ENCODE peak calls at places on chromosomes 1 and 21, in nine cellular contexts. M is iris pigment epithelial cell, Z is mesendoderm, D is kidney tubule cell, Q is T-helper 9 cell, K is AG09319, X is H4, F is heart left ventricle, W is C1 segment of cervical spinal cord. J is an unnamed sample.

GRCh38 chr1:203145321-203146041 is 18.0 kb downstream of the ADORA1 start:
- DNase-seq in F (no peak), M (no peak), W (no peak), X (no peak), K (no peak), Z (no peak), D (no peak), Q (no peak), J (no peak)

GRCh38 chr1:93338426-93338825 is 7.3 kb upstream of the DR1 start:
- DNase-seq in M (peak), X (peak), D (peak), Q (no peak), F (no peak), W (no peak), K (no peak), Z (no peak), J (no peak)

GRCh38 chr1:203521071-203521794 is 27.3 kb downstream of the OPTC start:
- DNase-seq in K (no peak), D (no peak), Q (no peak), W (no peak), F (no peak), M (no peak), Z (no peak), X (no peak), J (no peak)

GRCh38 chr1:41432481-41433280 is 51.8 kb downstream of the EDN2 start:
- DNase-seq in D (peak), F (peak), X (peak), Q (peak), W (peak), K (peak), M (peak), Z (peak), J (peak)

GRCh38 chr1:64969305-64970066 is 3.1 kb upstream of the JAK1 start:
- DNase-seq in Q (no peak), F (no peak), K (no peak), D (peak), Z (no peak), X (no peak), W (no peak), M (peak), J (no peak)

GRCh38 chr21:42724226-42724920 is 71.0 kb downstream of the PDE9A start:
- DNase-seq in K (peak), M (peak), Z (no peak), X (peak), W (no peak), D (peak), Q (no peak), F (peak), J (no peak)

GRCh38 chr1:147890177-147890790 is 12.3 kb upstream of the GJA8 start:
- DNase-seq in X (peak), Z (peak), F (peak), D (peak), Q (peak), W (no peak), M (peak), K (no peak), J (peak)

GRCh38 chr21:30502041-30502440 is at the start of gene KRTAP19-5:
- DNase-seq in W (no peak), Q (no peak), F (no peak), X (no peak), K (no peak), M (no peak), Z (no peak), D (no peak), J (no peak)

GRCh38 chr21:42574234-42575027 is 60.8 kb downstream of the SLC37A1 start:
- DNase-seq in Z (no peak), X (no peak), D (no peak), W (no peak), K (no peak), F (peak), Q (no peak), M (peak), J (no peak)

GRCh38 chr1:173853074-173853473 is 14.7 kb downstream of the GAS5 start:
- DNase-seq in M (peak), W (no peak), K (no peak), F (no peak), Z (peak), Q (no peak), D (no peak), X (peak), J (no peak)

GRCh38 chr1:39779821-39780220 is 8.7 kb upstream of the OXCT2 start:
- DNase-seq in D (no peak), Z (no peak), Q (no peak), X (no peak), K (no peak), W (no peak), F (no peak), M (no peak), J (no peak)

GRCh38 chr1:171446396-171446795 is 38.9 kb upstream of the PRRC2C start:
- DNase-seq in F (no peak), M (peak), Q (no peak), W (no peak), K (no peak), D (no peak), Z (no peak), X (no peak), J (no peak)

GRCh38 chr1:24752305-24752704 is 7.1 kb downstream of the CLIC4 start:
- DNase-seq in Q (no peak), F (no peak), Z (no peak), M (no peak), K (no peak), X (no peak), W (no peak), D (no peak), J (peak)

GRCh38 chr1:176656257-176656995 is 193.5 kb downstream of the PAPPA2 start:
- DNase-seq in K (peak), D (peak), W (no peak), M (peak), Q (no peak), Z (peak), X (peak), F (peak), J (no peak)

GRCh38 chr21:42302794-42303193 is 12.4 kb downstream of the TFF3 start:
- DNase-seq in M (no peak), Z (no peak), D (no peak), X (no peak), W (no peak), K (no peak), Q (no peak), F (no peak), J (no peak)

GRCh38 chr1:32733573-32734321 is 31.2 kb upstream of the SYNC start:
- DNase-seq in Z (peak), Q (no peak), F (peak), K (no peak), X (no peak), D (no peak), M (no peak), W (no peak), J (peak)

GRCh38 chr1:202639500-202639899 is 70.8 kb downstream of the SYT2 start:
- DNase-seq in K (no peak), W (no peak), Q (no peak), Z (no peak), F (no peak), M (peak), X (no peak), D (no peak), J (no peak)

GRCh38 chr1:17874231-17874630 is 119.1 kb downstream of the ACTL8 start:
- DNase-seq in W (no peak), Z (peak), X (peak), K (peak), M (peak), D (peak), F (no peak), Q (no peak), J (no peak)

GRCh38 chr1:164578474-164579200 is 19.7 kb downstream of the PBX1 start:
- DNase-seq in Z (peak), W (no peak), X (no peak), Q (no peak), M (no peak), F (no peak), D (no peak), K (no peak), J (no peak)

GRCh38 chr1:9397984-9398526 is 105.4 kb downstream of the SPSB1 start:
- DNase-seq in D (no peak), Q (no peak), W (no peak), K (no peak), F (no peak), M (peak), X (no peak), Z (no peak), J (no peak)

GRCh38 chr1:48182441-48182840 is 40.1 kb upstream of the SLC5A9 start:
- DNase-seq in X (no peak), Q (no peak), Z (no peak), W (no peak), K (no peak), F (no peak), D (peak), M (no peak), J (no peak)

GRCh38 chr21:38037416-38037815 is 121.2 kb upstream of the KCNJ6 start:
- DNase-seq in K (no peak), D (peak), X (no peak), F (no peak), Q (no peak), W (no peak), Z (no peak), M (peak), J (no peak)

GRCh38 chr1:234875953-234876814 is 252.5 kb downstream of the TOMM20 start:
- DNase-seq in Q (no peak), X (peak), K (peak), Z (no peak), M (peak), F (no peak), D (no peak), W (no peak), J (no peak)

GRCh38 chr1:151825811-151826660 is 5.6 kb downstream of the RORC start:
- DNase-seq in Q (peak), D (no peak), K (no peak), F (no peak), W (no peak), M (no peak), X (no peak), Z (peak), J (no peak)

GRCh38 chr1:153629971-153630370 is 1.7 kb downstream of the S100A1 start:
- DNase-seq in D (no peak), W (no peak), X (no peak), Q (no peak), F (peak), Z (no peak), M (no peak), K (no peak), J (no peak)

GRCh38 chr1:200226969-200227303 is 182.9 kb downstream of the ZNF281 start:
- DNase-seq in W (no peak), M (no peak), D (no peak), Z (no peak), F (no peak), X (no peak), K (no peak), Q (no peak), J (no peak)

GRCh38 chr1:21666572-21667320 is 2.4 kb downstream of the RAP1GAP start:
- DNase-seq in X (no peak), W (no peak), F (no peak), K (no peak), M (no peak), D (no peak), Z (no peak), Q (no peak), J (peak)

GRCh38 chr1:240956020-240956419 is 344.1 kb upstream of the GREM2 start:
- DNase-seq in Q (no peak), F (no peak), W (no peak), Z (no peak), X (no peak), K (no peak), M (no peak), D (no peak), J (no peak)